ENCODE peak calls at places on chromosomes 16 and 17, in seven cellular contexts. One of them, this sample, is unnamed.

GRCh38 chr17:42274812-42275526 is 1.2 kb downstream of the STAT5B start:
- DNase-seq in sigmoid colon: peak; percentile 28
- DNase-seq in tibial nerve: no peak
- DNase-seq in stomach: no peak
- DNase-seq in upper lobe of left lung: no peak
- DNase-seq in ovary: no peak
- DNase-seq in A549: no peak
- DNase-seq in this sample: no peak

GRCh38 chr17:79970576-79971068 is 65.0 kb downstream of the TBC1D16 start:
- DNase-seq in sigmoid colon: no peak
- DNase-seq in tibial nerve: no peak
- DNase-seq in stomach: peak; percentile 57
- DNase-seq in upper lobe of left lung: no peak
- DNase-seq in ovary: peak; percentile 6
- DNase-seq in A549: no peak
- DNase-seq in this sample: peak; percentile 50

GRCh38 chr16:87581867-87582220 is 20.5 kb upstream of the JPH3 start:
- DNase-seq in sigmoid colon: peak; percentile 93
- DNase-seq in tibial nerve: peak; percentile 91
- DNase-seq in stomach: peak; percentile 56
- DNase-seq in upper lobe of left lung: no peak
- DNase-seq in ovary: peak; percentile 89
- DNase-seq in A549: peak; percentile 95
- DNase-seq in this sample: peak; percentile 60

GRCh38 chr17:39239640-39240314 is 14.0 kb upstream of the STAC2 start:
- DNase-seq in sigmoid colon: peak; percentile 27
- DNase-seq in tibial nerve: no peak
- DNase-seq in stomach: peak; percentile 78
- DNase-seq in upper lobe of left lung: peak; percentile 87
- DNase-seq in ovary: no peak
- DNase-seq in A549: peak; percentile 68
- DNase-seq in this sample: peak; percentile 81

GRCh38 chr17:36183001-36183810 is 6.8 kb upstream of the TBC1D3B start:
- DNase-seq in sigmoid colon: peak; percentile 79
- DNase-seq in tibial nerve: no peak
- DNase-seq in stomach: peak; percentile 67
- DNase-seq in upper lobe of left lung: peak; percentile 91
- DNase-seq in ovary: peak; percentile 71
- DNase-seq in A549: peak; percentile 68
- DNase-seq in this sample: peak; percentile 68

GRCh38 chr17:57010495-57010894 is 32.6 kb downstream of the SCPEP1 start:
- DNase-seq in sigmoid colon: no peak
- DNase-seq in tibial nerve: no peak
- DNase-seq in stomach: no peak
- DNase-seq in upper lobe of left lung: no peak
- DNase-seq in ovary: no peak
- DNase-seq in A549: no peak
- DNase-seq in this sample: no peak

GRCh38 chr17:78997881-78998280 is 11.7 kb downstream of the CANT1 start:
- DNase-seq in sigmoid colon: peak; percentile 50
- DNase-seq in tibial nerve: no peak
- DNase-seq in stomach: no peak
- DNase-seq in upper lobe of left lung: no peak
- DNase-seq in ovary: no peak
- DNase-seq in A549: no peak
- DNase-seq in this sample: no peak

GRCh38 chr16:12728471-12728870 is 75.2 kb downstream of the CPPED1 start:
- DNase-seq in sigmoid colon: no peak
- DNase-seq in tibial nerve: no peak
- DNase-seq in stomach: no peak
- DNase-seq in upper lobe of left lung: no peak
- DNase-seq in ovary: no peak
- DNase-seq in A549: no peak
- DNase-seq in this sample: no peak

GRCh38 chr17:21689604-21690003 is 2.7 kb upstream of the KCNJ18 start:
- DNase-seq in sigmoid colon: peak; percentile 89
- DNase-seq in tibial nerve: peak; percentile 47
- DNase-seq in stomach: no peak
- DNase-seq in upper lobe of left lung: peak; percentile 29
- DNase-seq in ovary: no peak
- DNase-seq in A549: peak; percentile 21
- DNase-seq in this sample: no peak

GRCh38 chr16:46884513-46885293 is 541 bp downstream of the GPT2 start:
- DNase-seq in sigmoid colon: no peak
- DNase-seq in tibial nerve: no peak
- DNase-seq in stomach: no peak
- DNase-seq in upper lobe of left lung: no peak
- DNase-seq in ovary: peak; percentile 31
- DNase-seq in A549: no peak
- DNase-seq in this sample: peak; percentile 28

GRCh38 chr17:40615295-40615988 is 32.2 kb downstream of the SMARCE1 start:
- DNase-seq in sigmoid colon: no peak
- DNase-seq in tibial nerve: no peak
- DNase-seq in stomach: peak; percentile 57
- DNase-seq in upper lobe of left lung: no peak
- DNase-seq in ovary: peak; percentile 59
- DNase-seq in A549: peak; percentile 91
- DNase-seq in this sample: peak; percentile 59

GRCh38 chr16:23691483-23692189 is 12.9 kb downstream of the PLK1 start:
- DNase-seq in sigmoid colon: no peak
- DNase-seq in tibial nerve: no peak
- DNase-seq in stomach: no peak
- DNase-seq in upper lobe of left lung: peak; percentile 56
- DNase-seq in ovary: no peak
- DNase-seq in A549: no peak
- DNase-seq in this sample: no peak

GRCh38 chr16:89637379-89637778 is 20.1 kb downstream of the CHMP1A start:
- DNase-seq in sigmoid colon: no peak
- DNase-seq in tibial nerve: no peak
- DNase-seq in stomach: no peak
- DNase-seq in upper lobe of left lung: no peak
- DNase-seq in ovary: no peak
- DNase-seq in A549: no peak
- DNase-seq in this sample: no peak

GRCh38 chr17:55303701-55304145 is 39.0 kb downstream of the HLF start:
- DNase-seq in sigmoid colon: no peak
- DNase-seq in tibial nerve: no peak
- DNase-seq in stomach: no peak
- DNase-seq in upper lobe of left lung: no peak
- DNase-seq in ovary: no peak
- DNase-seq in A549: no peak
- DNase-seq in this sample: no peak

GRCh38 chr16:48162839-48163410 is 7.1 kb upstream of the ABCC12 start:
- DNase-seq in sigmoid colon: no peak
- DNase-seq in tibial nerve: no peak
- DNase-seq in stomach: no peak
- DNase-seq in upper lobe of left lung: no peak
- DNase-seq in ovary: no peak
- DNase-seq in A549: no peak
- DNase-seq in this sample: no peak

GRCh38 chr17:82452162-82452561 is 1.6 kb upstream of the CYBC1 start:
- DNase-seq in sigmoid colon: no peak
- DNase-seq in tibial nerve: no peak
- DNase-seq in stomach: no peak
- DNase-seq in upper lobe of left lung: no peak
- DNase-seq in ovary: no peak
- DNase-seq in A549: no peak
- DNase-seq in this sample: no peak

GRCh38 chr17:42846594-42847280 is 2.4 kb downstream of the AOC2 start:
- DNase-seq in sigmoid colon: no peak
- DNase-seq in tibial nerve: no peak
- DNase-seq in stomach: no peak
- DNase-seq in upper lobe of left lung: no peak
- DNase-seq in ovary: no peak
- DNase-seq in A549: no peak
- DNase-seq in this sample: no peak

DNA sequence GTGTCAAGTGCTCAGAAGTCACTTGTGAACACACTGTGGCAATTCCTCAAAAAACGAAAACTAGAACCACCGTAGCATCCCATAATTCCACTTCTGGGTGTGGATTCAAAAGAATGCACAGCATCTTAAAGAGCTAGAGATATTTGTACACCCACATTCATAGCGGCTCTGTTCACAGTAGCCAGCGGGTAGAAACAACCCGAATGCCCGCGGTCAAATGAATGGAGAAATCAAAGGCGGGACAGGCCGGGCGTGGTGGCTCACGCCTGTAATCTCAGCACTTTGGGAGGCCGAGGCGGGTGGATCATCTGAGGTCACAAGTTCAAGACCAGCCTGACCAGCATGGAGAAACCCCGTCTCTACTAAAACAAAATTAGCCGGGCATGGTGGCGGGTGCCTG is 337.5 kb downstream of the SEC14L1 start:
- DNase-seq in sigmoid colon: no peak
- DNase-seq in tibial nerve: no peak
- DNase-seq in stomach: no peak
- DNase-seq in upper lobe of left lung: no peak
- DNase-seq in ovary: no peak
- DNase-seq in A549: no peak
- DNase-seq in this sample: no peak
- H3K27ac ChIP-seq in sigmoid colon: peak overlapping the region; percentile 92
- H3K27ac ChIP-seq in tibial nerve: peak overlapping the region; percentile 88
- H3K27ac ChIP-seq in stomach: no peak overlapping the region
- H3K27ac ChIP-seq in upper lobe of left lung: no peak overlapping the region
- H3K27ac ChIP-seq in ovary: no peak overlapping the region
- H3K27ac ChIP-seq in A549: no peak overlapping the region
- H3K27ac ChIP-seq in this sample: peak overlapping the region; percentile 69

GRCh38 chr17:18965530-18966236 is 13.7 kb downstream of the SLC5A10 start:
- DNase-seq in sigmoid colon: no peak
- DNase-seq in tibial nerve: no peak
- DNase-seq in stomach: no peak
- DNase-seq in upper lobe of left lung: no peak
- DNase-seq in ovary: no peak
- DNase-seq in A549: no peak
- DNase-seq in this sample: no peak
- TF ChIP-seq EP300 in sigmoid colon: no peak
- TF ChIP-seq EP300 in tibial nerve: no peak
- TF ChIP-seq EP300 in stomach: no peak
- TF ChIP-seq EP300 in upper lobe of left lung: no peak
- TF ChIP-seq EP300 in ovary: no peak
- TF ChIP-seq EP300 in A549: no peak
- TF ChIP-seq EP300 in this sample: no peak

GRCh38 chr16:70419384-70420327 is 19.2 kb downstream of the ST3GAL2 start:
- DNase-seq in sigmoid colon: no peak
- DNase-seq in tibial nerve: no peak
- DNase-seq in stomach: no peak
- DNase-seq in upper lobe of left lung: no peak
- DNase-seq in ovary: no peak
- DNase-seq in A549: no peak
- DNase-seq in this sample: no peak

GRCh38 chr16:70418993-70419318 is 19.9 kb downstream of the ST3GAL2 start:
- DNase-seq in sigmoid colon: no peak
- DNase-seq in tibial nerve: no peak
- DNase-seq in stomach: no peak
- DNase-seq in upper lobe of left lung: no peak
- DNase-seq in ovary: no peak
- DNase-seq in A549: no peak
- DNase-seq in this sample: no peak

GRCh38 chr16:70418274-70418992 is 20.5 kb downstream of the ST3GAL2 start:
- DNase-seq in sigmoid colon: no peak
- DNase-seq in tibial nerve: no peak
- DNase-seq in stomach: no peak
- DNase-seq in upper lobe of left lung: no peak
- DNase-seq in ovary: no peak
- DNase-seq in A549: no peak
- DNase-seq in this sample: no peak

GRCh38 chr16:70417661-70418060 is 21.2 kb downstream of the ST3GAL2 start:
- DNase-seq in sigmoid colon: no peak
- DNase-seq in tibial nerve: no peak
- DNase-seq in stomach: no peak
- DNase-seq in upper lobe of left lung: no peak
- DNase-seq in ovary: no peak
- DNase-seq in A549: no peak
- DNase-seq in this sample: no peak

DNA sequence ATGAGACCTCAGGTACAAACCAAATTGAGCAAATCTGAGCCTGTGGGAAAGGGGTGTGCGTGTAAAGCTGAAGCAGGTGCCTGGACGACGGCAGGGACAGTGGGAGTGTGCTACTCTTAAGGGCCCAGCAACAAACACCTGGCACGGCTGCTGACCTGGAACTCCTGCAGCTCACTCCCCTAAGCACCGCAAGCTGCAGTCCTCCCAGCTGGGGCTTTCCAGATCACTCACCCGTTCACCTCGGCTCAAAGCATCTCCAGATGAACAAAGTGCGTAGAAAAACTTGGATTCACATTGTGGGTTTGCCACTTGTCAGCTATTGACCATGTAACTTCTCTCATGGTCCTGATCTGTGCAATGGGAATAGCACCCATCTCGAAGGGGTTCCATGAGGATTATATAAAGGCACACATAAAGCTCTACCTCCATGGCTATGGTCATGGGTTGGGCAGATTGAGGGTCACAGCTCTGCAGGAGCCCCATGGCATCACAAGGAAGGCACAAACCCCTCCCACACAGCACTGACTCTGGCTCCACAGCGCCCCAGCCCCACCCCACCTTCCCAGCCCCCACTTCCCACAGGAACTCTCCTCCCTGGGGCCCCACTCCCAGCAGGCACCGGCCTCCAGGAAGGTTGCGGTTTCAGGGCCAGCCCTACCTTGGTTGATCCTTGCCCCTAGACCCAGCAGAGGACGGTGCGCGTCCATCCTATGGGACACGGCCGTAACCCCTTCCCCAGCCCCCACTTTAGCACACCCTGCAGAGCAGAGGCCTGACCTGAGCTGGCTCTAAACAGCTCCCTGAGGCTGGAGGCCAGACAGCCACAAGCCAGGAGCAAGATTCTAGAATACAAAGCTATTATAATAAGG is 21.9 kb downstream of the ST3GAL2 start:
- DNase-seq in sigmoid colon: no peak
- DNase-seq in tibial nerve: no peak
- DNase-seq in stomach: no peak
- DNase-seq in upper lobe of left lung: no peak
- DNase-seq in ovary: no peak
- DNase-seq in A549: no peak
- DNase-seq in this sample: peak; percentile 62
- TF ChIP-seq POLR2A in sigmoid colon: no peak
- TF ChIP-seq POLR2A in tibial nerve: no peak
- TF ChIP-seq POLR2A in stomach: no peak
- TF ChIP-seq POLR2A in upper lobe of left lung: no peak
- TF ChIP-seq POLR2A in ovary: no peak
- TF ChIP-seq POLR2A in A549: no peak
- TF ChIP-seq POLR2A in this sample: no peak

DNA sequence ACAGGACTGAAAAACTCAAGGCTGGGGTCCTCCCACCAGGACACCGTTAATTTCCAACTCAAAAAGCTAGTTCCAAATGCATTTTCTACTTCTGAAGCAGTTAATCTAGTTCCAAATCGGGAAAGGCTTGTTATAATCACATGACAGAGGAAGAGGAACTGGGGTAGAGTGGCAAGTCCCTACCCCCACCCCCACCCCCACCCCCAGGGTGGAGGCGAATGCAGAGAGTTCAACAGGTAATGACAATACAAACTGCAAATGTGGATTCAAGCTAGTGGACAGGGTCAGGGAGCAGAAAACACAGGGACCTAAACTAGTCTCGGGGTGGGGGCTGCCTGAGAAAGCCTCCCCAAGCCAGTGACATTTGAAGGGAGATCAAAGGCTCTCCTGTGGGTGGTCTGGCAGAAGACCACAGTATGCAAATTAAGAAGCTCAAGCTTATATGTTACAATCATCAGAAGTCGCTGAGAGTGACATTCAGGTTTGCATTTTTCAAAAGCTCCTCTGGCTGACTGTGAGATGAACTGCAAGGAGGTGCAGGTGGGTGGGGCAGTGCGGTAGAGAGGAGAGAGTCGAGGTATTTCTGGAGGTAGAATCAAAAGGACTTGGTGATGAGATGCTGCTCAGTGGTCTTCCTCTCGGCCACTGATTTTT is 56.4 kb upstream of the SLC25A19 start:
- DNase-seq in sigmoid colon: no peak
- DNase-seq in tibial nerve: no peak
- DNase-seq in stomach: no peak
- DNase-seq in upper lobe of left lung: no peak
- DNase-seq in ovary: no peak
- DNase-seq in A549: no peak
- DNase-seq in this sample: peak; percentile 37
- H3K27ac ChIP-seq in sigmoid colon: no peak overlapping the region
- H3K27ac ChIP-seq in tibial nerve: no peak overlapping the region
- H3K27ac ChIP-seq in stomach: no peak overlapping the region
- H3K27ac ChIP-seq in upper lobe of left lung: no peak overlapping the region
- H3K27ac ChIP-seq in ovary: no peak overlapping the region
- H3K27ac ChIP-seq in A549: no peak overlapping the region
- H3K27ac ChIP-seq in this sample: peak overlapping the region; percentile 38

This sample was measured in transverse colon.